ENCODE peak calls at places on chromosomes 11 and 22, in six cellular contexts. One of them, this sample, is unnamed.

GRCh38 chr11:66227700-66228099 is 40.7 kb upstream of the RAB1B start:
- DNase-seq in iris pigment epithelial cell: no peak
- DNase-seq in activated T-helper 1 cell treated with Interleukin-2 at 50 U/mL for 16 hours: no peak
- DNase-seq in naive thymus-derived CD8-positive, alpha-beta T cell: no peak
- DNase-seq in HFF-Myc: no peak
- DNase-seq in T-cell: no peak
- DNase-seq in this sample: no peak

GRCh38 chr11:128720522-128720985 is 26.7 kb downstream of the FLI1 start:
- DNase-seq in naive thymus-derived CD8-positive, alpha-beta T cell: peak
- DNase-seq in HFF-Myc: no peak
- DNase-seq in activated T-helper 1 cell treated with Interleukin-2 at 50 U/mL for 16 hours: no peak
- DNase-seq in iris pigment epithelial cell: peak
- DNase-seq in T-cell: peak
- DNase-seq in this sample: peak

GRCh38 chr22:30335236-30335635 is 8.5 kb upstream of the TBC1D10A start:
- DNase-seq in T-cell: no peak
- DNase-seq in iris pigment epithelial cell: no peak
- DNase-seq in HFF-Myc: no peak
- DNase-seq in activated T-helper 1 cell treated with Interleukin-2 at 50 U/mL for 16 hours: no peak
- DNase-seq in naive thymus-derived CD8-positive, alpha-beta T cell: no peak
- DNase-seq in this sample: no peak

GRCh38 chr11:9568854-9569587 is 4.4 kb upstream of the WEE1 start:
- DNase-seq in naive thymus-derived CD8-positive, alpha-beta T cell: no peak
- DNase-seq in iris pigment epithelial cell: peak
- DNase-seq in HFF-Myc: peak
- DNase-seq in activated T-helper 1 cell treated with Interleukin-2 at 50 U/mL for 16 hours: no peak
- DNase-seq in T-cell: no peak
- DNase-seq in this sample: no peak

GRCh38 chr11:130585545-130585944 is 137.1 kb downstream of the ADAMTS15 start:
- DNase-seq in HFF-Myc: no peak
- DNase-seq in naive thymus-derived CD8-positive, alpha-beta T cell: no peak
- DNase-seq in iris pigment epithelial cell: no peak
- DNase-seq in T-cell: no peak
- DNase-seq in activated T-helper 1 cell treated with Interleukin-2 at 50 U/mL for 16 hours: no peak
- DNase-seq in this sample: no peak

GRCh38 chr11:3907590-3907989 is 52.1 kb downstream of the STIM1 start:
- DNase-seq in HFF-Myc: no peak
- DNase-seq in T-cell: no peak
- DNase-seq in naive thymus-derived CD8-positive, alpha-beta T cell: no peak
- DNase-seq in activated T-helper 1 cell treated with Interleukin-2 at 50 U/mL for 16 hours: no peak
- DNase-seq in iris pigment epithelial cell: no peak
- DNase-seq in this sample: no peak

GRCh38 chr11:102220728-102221467 is 96.4 kb upstream of the BIRC3 start:
- DNase-seq in T-cell: no peak
- DNase-seq in iris pigment epithelial cell: peak
- DNase-seq in activated T-helper 1 cell treated with Interleukin-2 at 50 U/mL for 16 hours: no peak
- DNase-seq in naive thymus-derived CD8-positive, alpha-beta T cell: no peak
- DNase-seq in HFF-Myc: no peak
- DNase-seq in this sample: no peak

GRCh38 chr11:124717786-124718634 is 21.7 kb upstream of the NRGN start:
- DNase-seq in T-cell: peak
- DNase-seq in naive thymus-derived CD8-positive, alpha-beta T cell: peak
- DNase-seq in activated T-helper 1 cell treated with Interleukin-2 at 50 U/mL for 16 hours: no peak
- DNase-seq in HFF-Myc: no peak
- DNase-seq in iris pigment epithelial cell: peak
- DNase-seq in this sample: no peak

GRCh38 chr11:47607380-47607779 is 13.2 kb upstream of the C1QTNF4 start:
- DNase-seq in activated T-helper 1 cell treated with Interleukin-2 at 50 U/mL for 16 hours: no peak
- DNase-seq in iris pigment epithelial cell: peak
- DNase-seq in HFF-Myc: peak
- DNase-seq in naive thymus-derived CD8-positive, alpha-beta T cell: no peak
- DNase-seq in T-cell: no peak
- DNase-seq in this sample: no peak

GRCh38 chr11:104490182-104490581 is 326.2 kb upstream of the PDGFD start:
- DNase-seq in activated T-helper 1 cell treated with Interleukin-2 at 50 U/mL for 16 hours: no peak
- DNase-seq in iris pigment epithelial cell: no peak
- DNase-seq in naive thymus-derived CD8-positive, alpha-beta T cell: peak
- DNase-seq in HFF-Myc: no peak
- DNase-seq in T-cell: no peak
- DNase-seq in this sample: no peak

GRCh38 chr11:30919389-30920172 is 333.4 kb upstream of the MPPED2 start:
- DNase-seq in HFF-Myc: no peak
- DNase-seq in naive thymus-derived CD8-positive, alpha-beta T cell: no peak
- DNase-seq in activated T-helper 1 cell treated with Interleukin-2 at 50 U/mL for 16 hours: no peak
- DNase-seq in T-cell: no peak
- DNase-seq in iris pigment epithelial cell: peak
- DNase-seq in this sample: no peak

GRCh38 chr11:1825039-1825740 is 9.6 kb upstream of the SYT8 start:
- DNase-seq in T-cell: no peak
- DNase-seq in activated T-helper 1 cell treated with Interleukin-2 at 50 U/mL for 16 hours: no peak
- DNase-seq in iris pigment epithelial cell: no peak
- DNase-seq in HFF-Myc: no peak
- DNase-seq in naive thymus-derived CD8-positive, alpha-beta T cell: no peak
- DNase-seq in this sample: peak

GRCh38 chr11:98155696-98156095 is 865.1 kb upstream of the CNTN5 start:
- DNase-seq in HFF-Myc: no peak
- DNase-seq in naive thymus-derived CD8-positive, alpha-beta T cell: no peak
- DNase-seq in T-cell: no peak
- DNase-seq in iris pigment epithelial cell: no peak
- DNase-seq in activated T-helper 1 cell treated with Interleukin-2 at 50 U/mL for 16 hours: no peak
- DNase-seq in this sample: no peak

GRCh38 chr11:114197799-114198500 is 98.2 kb upstream of the NNMT start:
- DNase-seq in iris pigment epithelial cell: peak
- DNase-seq in HFF-Myc: peak
- DNase-seq in naive thymus-derived CD8-positive, alpha-beta T cell: no peak
- DNase-seq in activated T-helper 1 cell treated with Interleukin-2 at 50 U/mL for 16 hours: no peak
- DNase-seq in T-cell: no peak
- DNase-seq in this sample: no peak

GRCh38 chr11:120750647-120751419 is 239.3 kb downstream of the GRIK4 start:
- DNase-seq in activated T-helper 1 cell treated with Interleukin-2 at 50 U/mL for 16 hours: no peak
- DNase-seq in T-cell: no peak
- DNase-seq in iris pigment epithelial cell: no peak
- DNase-seq in HFF-Myc: no peak
- DNase-seq in naive thymus-derived CD8-positive, alpha-beta T cell: no peak
- DNase-seq in this sample: no peak

GRCh38 chr11:68020575-68020974 is 9.9 kb upstream of the NDUFS8 start:
- DNase-seq in activated T-helper 1 cell treated with Interleukin-2 at 50 U/mL for 16 hours: no peak
- DNase-seq in iris pigment epithelial cell: no peak
- DNase-seq in T-cell: no peak
- DNase-seq in naive thymus-derived CD8-positive, alpha-beta T cell: no peak
- DNase-seq in HFF-Myc: no peak
- DNase-seq in this sample: no peak

GRCh38 chr11:1022908-1023810 is 13.4 kb downstream of the MUC6 start:
- DNase-seq in activated T-helper 1 cell treated with Interleukin-2 at 50 U/mL for 16 hours: no peak
- DNase-seq in T-cell: no peak
- DNase-seq in iris pigment epithelial cell: no peak
- DNase-seq in naive thymus-derived CD8-positive, alpha-beta T cell: no peak
- DNase-seq in HFF-Myc: no peak
- DNase-seq in this sample: no peak

GRCh38 chr22:35546886-35547285 is 6.3 kb downstream of the RASD2 start:
- DNase-seq in activated T-helper 1 cell treated with Interleukin-2 at 50 U/mL for 16 hours: no peak
- DNase-seq in iris pigment epithelial cell: no peak
- DNase-seq in HFF-Myc: no peak
- DNase-seq in T-cell: no peak
- DNase-seq in naive thymus-derived CD8-positive, alpha-beta T cell: no peak
- DNase-seq in this sample: no peak

GRCh38 chr11:96391698-96392307 is 2.0 kb downstream of the JRKL start:
- DNase-seq in activated T-helper 1 cell treated with Interleukin-2 at 50 U/mL for 16 hours: no peak
- DNase-seq in iris pigment epithelial cell: peak
- DNase-seq in T-cell: no peak
- DNase-seq in HFF-Myc: no peak
- DNase-seq in naive thymus-derived CD8-positive, alpha-beta T cell: no peak
- DNase-seq in this sample: no peak

GRCh38 chr11:128210148-128210940 is 377.0 kb downstream of the ETS1 start:
- DNase-seq in T-cell: no peak
- DNase-seq in iris pigment epithelial cell: peak
- DNase-seq in naive thymus-derived CD8-positive, alpha-beta T cell: no peak
- DNase-seq in HFF-Myc: peak
- DNase-seq in activated T-helper 1 cell treated with Interleukin-2 at 50 U/mL for 16 hours: no peak
- DNase-seq in this sample: no peak

GRCh38 chr11:15101072-15101701 is 13.5 kb upstream of the INSC start:
- DNase-seq in HFF-Myc: no peak
- DNase-seq in T-cell: peak
- DNase-seq in iris pigment epithelial cell: peak
- DNase-seq in activated T-helper 1 cell treated with Interleukin-2 at 50 U/mL for 16 hours: peak
- DNase-seq in naive thymus-derived CD8-positive, alpha-beta T cell: peak
- DNase-seq in this sample: peak

GRCh38 chr11:19018901-19019300 is 41.6 kb downstream of the MRGPRX2 start:
- DNase-seq in iris pigment epithelial cell: no peak
- DNase-seq in naive thymus-derived CD8-positive, alpha-beta T cell: no peak
- DNase-seq in T-cell: no peak
- DNase-seq in HFF-Myc: no peak
- DNase-seq in activated T-helper 1 cell treated with Interleukin-2 at 50 U/mL for 16 hours: no peak
- DNase-seq in this sample: no peak

GRCh38 chr11:61297741-61298140 is 2.6 kb upstream of the VWCE start:
- DNase-seq in naive thymus-derived CD8-positive, alpha-beta T cell: no peak
- DNase-seq in T-cell: no peak
- DNase-seq in iris pigment epithelial cell: peak
- DNase-seq in activated T-helper 1 cell treated with Interleukin-2 at 50 U/mL for 16 hours: no peak
- DNase-seq in HFF-Myc: peak
- DNase-seq in this sample: no peak

GRCh38 chr22:44269757-44270555 is 42.8 kb downstream of the SHISAL1 start:
- DNase-seq in iris pigment epithelial cell: no peak
- DNase-seq in T-cell: no peak
- DNase-seq in activated T-helper 1 cell treated with Interleukin-2 at 50 U/mL for 16 hours: no peak
- DNase-seq in HFF-Myc: no peak
- DNase-seq in naive thymus-derived CD8-positive, alpha-beta T cell: no peak
- DNase-seq in this sample: no peak

GRCh38 chr22:20438678-20439492 is 1.3 kb upstream of the SCARF2 start:
- DNase-seq in iris pigment epithelial cell: no peak
- DNase-seq in HFF-Myc: no peak
- DNase-seq in activated T-helper 1 cell treated with Interleukin-2 at 50 U/mL for 16 hours: no peak
- DNase-seq in naive thymus-derived CD8-positive, alpha-beta T cell: no peak
- DNase-seq in T-cell: no peak
- DNase-seq in this sample: no peak

GRCh38 chr22:36937319-36938027 is 24.0 kb downstream of the CSF2RB start:
- DNase-seq in activated T-helper 1 cell treated with Interleukin-2 at 50 U/mL for 16 hours: no peak
- DNase-seq in naive thymus-derived CD8-positive, alpha-beta T cell: no peak
- DNase-seq in iris pigment epithelial cell: no peak
- DNase-seq in HFF-Myc: no peak
- DNase-seq in T-cell: no peak
- DNase-seq in this sample: no peak

GRCh38 chr11:113874920-113875413 is 405 bp downstream of the USP28 start:
- DNase-seq in activated T-helper 1 cell treated with Interleukin-2 at 50 U/mL for 16 hours: no peak
- DNase-seq in HFF-Myc: no peak
- DNase-seq in iris pigment epithelial cell: peak
- DNase-seq in T-cell: no peak
- DNase-seq in naive thymus-derived CD8-positive, alpha-beta T cell: peak
- DNase-seq in this sample: no peak

GRCh38 chr11:12079726-12080556 is 30.4 kb upstream of the MICAL2 start:
- DNase-seq in naive thymus-derived CD8-positive, alpha-beta T cell: no peak
- DNase-seq in HFF-Myc: peak
- DNase-seq in iris pigment epithelial cell: peak
- DNase-seq in activated T-helper 1 cell treated with Interleukin-2 at 50 U/mL for 16 hours: no peak
- DNase-seq in T-cell: no peak
- DNase-seq in this sample: no peak

GRCh38 chr22:48558606-48559402 is 1268.9 kb downstream of the BRD1 start:
- DNase-seq in T-cell: no peak
- DNase-seq in naive thymus-derived CD8-positive, alpha-beta T cell: no peak
- DNase-seq in HFF-Myc: no peak
- DNase-seq in activated T-helper 1 cell treated with Interleukin-2 at 50 U/mL for 16 hours: no peak
- DNase-seq in iris pigment epithelial cell: no peak
- DNase-seq in this sample: no peak

GRCh38 chr11:67309166-67309565 is 5.8 kb downstream of the SSH3 start:
- DNase-seq in iris pigment epithelial cell: no peak
- DNase-seq in activated T-helper 1 cell treated with Interleukin-2 at 50 U/mL for 16 hours: no peak
- DNase-seq in HFF-Myc: no peak
- DNase-seq in naive thymus-derived CD8-positive, alpha-beta T cell: no peak
- DNase-seq in T-cell: no peak
- DNase-seq in this sample: no peak

GRCh38 chr22:27996981-27997380 is 77.9 kb upstream of the PITPNB start:
- DNase-seq in activated T-helper 1 cell treated with Interleukin-2 at 50 U/mL for 16 hours: no peak
- DNase-seq in iris pigment epithelial cell: no peak
- DNase-seq in T-cell: no peak
- DNase-seq in naive thymus-derived CD8-positive, alpha-beta T cell: no peak
- DNase-seq in HFF-Myc: no peak
- DNase-seq in this sample: no peak

GRCh38 chr22:40951795-40952602 is 821 bp downstream of the RBX1 start:
- DNase-seq in activated T-helper 1 cell treated with Interleukin-2 at 50 U/mL for 16 hours: no peak
- DNase-seq in iris pigment epithelial cell: no peak
- DNase-seq in naive thymus-derived CD8-positive, alpha-beta T cell: no peak
- DNase-seq in HFF-Myc: no peak
- DNase-seq in T-cell: no peak
- DNase-seq in this sample: no peak

GRCh38 chr11:128503231-128503991 is 83.9 kb downstream of the ETS1 start:
- DNase-seq in T-cell: no peak
- DNase-seq in naive thymus-derived CD8-positive, alpha-beta T cell: peak
- DNase-seq in HFF-Myc: peak
- DNase-seq in iris pigment epithelial cell: peak
- DNase-seq in activated T-helper 1 cell treated with Interleukin-2 at 50 U/mL for 16 hours: no peak
- DNase-seq in this sample: no peak

GRCh38 chr11:65743928-65744698 is 23.5 kb upstream of the RNASEH2C start:
- DNase-seq in iris pigment epithelial cell: peak
- DNase-seq in naive thymus-derived CD8-positive, alpha-beta T cell: no peak
- DNase-seq in activated T-helper 1 cell treated with Interleukin-2 at 50 U/mL for 16 hours: no peak
- DNase-seq in T-cell: no peak
- DNase-seq in HFF-Myc: no peak
- DNase-seq in this sample: peak

GRCh38 chr11:122153746-122154145 is 37.7 kb upstream of the BLID start:
- DNase-seq in activated T-helper 1 cell treated with Interleukin-2 at 50 U/mL for 16 hours: no peak
- DNase-seq in HFF-Myc: no peak
- DNase-seq in iris pigment epithelial cell: no peak
- DNase-seq in T-cell: no peak
- DNase-seq in naive thymus-derived CD8-positive, alpha-beta T cell: no peak
- DNase-seq in this sample: no peak

This sample was measured in H1.